ENCODE peak calls at places on chromosome 1, in nine cellular contexts. Y is activated CD8-positive, alpha-beta memory T cell treated with anti-CD3 and anti-CD28 coated beads for 24 hours; E is GM13976; Z is naive B cell; X is NCI-H1417; G is body of pancreas; H is stimulated activated naive CD8-positive, alpha-beta T cell treated with anti-CD3 and anti-CD28 coated beads, Interleukin-15, Interleukin-2, amounts not matched to agents 100 U/mL and 50 U/mL, for 24 hours; C is GF-D8; U is neural crest cell. M is an unnamed sample.

GRCh38 chr1:208536176-208536575 is 292.0 kb upstream of the PLXNA2 start:
- DNase-seq in Y (no peak), E (no peak), Z (no peak), X (no peak), G (no peak), H (no peak), C (no peak), U (no peak), M (no peak)

GRCh38 chr1:9211291-9211811 is 23.2 kb upstream of the H6PD start:
- DNase-seq in Y (no peak), E (no peak), Z (no peak), X (no peak), G (no peak), H (no peak), C (no peak), U (no peak), M (no peak)

GRCh38 chr1:18811733-18812132 is 47.7 kb downstream of the TAS1R2 start:
- DNase-seq in Y (no peak), E (no peak), Z (no peak), X (no peak), G (no peak), H (no peak), C (no peak), U (no peak), M (no peak)

GRCh38 chr1:52842643-52843310 is at the start of gene ZYG11A:
- DNase-seq in Y (peak), E (peak), Z (peak), X (peak), G (peak), H (peak), C (no peak), U (peak), M (peak)

GRCh38 chr1:184840596-184840995 is 85.9 kb upstream of the EDEM3 start:
- DNase-seq in Y (no peak), E (no peak), Z (no peak), X (no peak), G (no peak), H (no peak), C (no peak), U (no peak), M (no peak)

GRCh38 chr1:227685807-227686206 is 49.3 kb downstream of the JMJD4 start:
- DNase-seq in Y (no peak), E (no peak), Z (no peak), X (no peak), G (no peak), H (no peak), C (no peak), U (no peak), M (no peak)

GRCh38 chr1:14894811-14895524 is 258.6 kb upstream of the TMEM51 start:
- DNase-seq in Y (no peak), E (no peak), Z (no peak), X (peak), G (peak), H (no peak), C (no peak), U (no peak), M (no peak)

GRCh38 chr1:234545512-234546386 is 64.2 kb downstream of the IRF2BP2 start:
- DNase-seq in Y (no peak), E (no peak), Z (no peak), X (peak), G (peak), H (no peak), C (no peak), U (no peak), M (no peak)

GRCh38 chr1:236687273-236687672 is 974 bp downstream of the ACTN2 start:
- DNase-seq in Y (no peak), E (no peak), Z (no peak), X (no peak), G (peak), H (no peak), C (no peak), U (no peak), M (no peak)

GRCh38 chr1:1873186-1873585 is 17.7 kb downstream of the GNB1 start:
- DNase-seq in Y (no peak), E (peak), Z (no peak), X (no peak), G (no peak), H (no peak), C (no peak), U (no peak), M (no peak)

M was measured in mucosa of gallbladder.